ENCODE peak calls at places on chromosomes 13 and 19, in four cellular contexts. C is H1, E is HepG2, Q is K562. R is an unnamed sample.

GRCh38 chr13:101144808-101145419 is 271.4 kb downstream of the NALCN start:
- DNase-seq in C (no peak), E (peak; percentile 38), Q (peak; percentile 28), R (peak; percentile 50)

GRCh38 chr13:113667771-113668490 is 912 bp downstream of the GRK1 start:
- DNase-seq in C (no peak), E (no peak), Q (no peak), R (no peak)

GRCh38 chr13:39684531-39685137 is 29.2 kb downstream of the COG6 start:
- DNase-seq in C (no peak), E (peak; percentile 31), Q (no peak), R (peak; percentile 28)

GRCh38 chr13:52599037-52599852 is 43.0 kb upstream of the HNRNPA1L2 start:
- DNase-seq in C (no peak), E (no peak), Q (no peak), R (no peak)

GRCh38 chr13:43058836-43059235 is 35.5 kb downstream of the DNAJC15 start:
- DNase-seq in C (no peak), E (no peak), Q (no peak), R (no peak)

GRCh38 chr19:1296575-1297271 is 11.1 kb downstream of the EFNA2 start:
- DNase-seq in C (no peak), E (no peak), Q (no peak), R (no peak)

GRCh38 chr13:93862259-93862658 is 617.2 kb downstream of the DCT start:
- DNase-seq in C (no peak), E (no peak), Q (no peak), R (no peak)

GRCh38 chr19:48959341-48960239 is 4.9 kb downstream of the BAX start:
- DNase-seq in C (no peak), E (no peak), Q (no peak), R (peak; percentile 55)

GRCh38 chr19:4403005-4403761 is 743 bp downstream of the CHAF1A start:
- DNase-seq in C (no peak), E (no peak), Q (no peak), R (peak; percentile 11)

GRCh38 chr13:70249332-70250064 is 141.2 kb upstream of the KLHL1 start:
- DNase-seq in C (peak; percentile 38), E (peak; percentile 87), Q (no peak), R (no peak)

GRCh38 chr13:33611016-33611805 is 206.7 kb upstream of the RFC3 start:
- DNase-seq in C (no peak), E (peak; percentile 83), Q (no peak), R (no peak)

GRCh38 chr19:40650749-40651305 is 39.6 kb downstream of the NUMBL start:
- DNase-seq in C (no peak), E (no peak), Q (no peak), R (no peak)

GRCh38 chr13:95480131-95480545 is 72.4 kb upstream of the CLDN10 start:
- DNase-seq in C (no peak), E (no peak), Q (no peak), R (no peak)

GRCh38 chr19:46970815-46971214 is 48.8 kb upstream of the NPAS1 start:
- DNase-seq in C (no peak), E (no peak), Q (no peak), R (no peak)

GRCh38 chr19:15421726-15422260 is 3.0 kb upstream of the AKAP8L start:
- DNase-seq in C (no peak), E (no peak), Q (no peak), R (no peak)

GRCh38 chr13:94344126-94344863 is 135.2 kb downstream of the DCT start:
- DNase-seq in C (peak; percentile 15), E (peak; percentile 46), Q (no peak), R (no peak)

GRCh38 chr13:67075239-67075638 is 154.9 kb downstream of the PCDH9 start:
- DNase-seq in C (no peak), E (no peak), Q (no peak), R (peak; percentile 50)

GRCh38 chr19:33631628-33631995 is 9.9 kb downstream of the CHST8 start:
- DNase-seq in C (no peak), E (no peak), Q (no peak), R (no peak)

GRCh38 chr13:40362502-40362901 is 303.9 kb downstream of the FOXO1 start:
- DNase-seq in C (no peak), E (no peak), Q (no peak), R (no peak)

GRCh38 chr19:43624933-43625332 is 5.5 kb upstream of the ZNF428 start:
- DNase-seq in C (no peak), E (no peak), Q (peak; percentile 88), R (peak; percentile 49)

GRCh38 chr19:41218615-41219507 is at the start of gene AXL:
- DNase-seq in C (peak; percentile 78), E (peak; percentile 25), Q (peak; percentile 48), R (peak; percentile 90)

DNA sequence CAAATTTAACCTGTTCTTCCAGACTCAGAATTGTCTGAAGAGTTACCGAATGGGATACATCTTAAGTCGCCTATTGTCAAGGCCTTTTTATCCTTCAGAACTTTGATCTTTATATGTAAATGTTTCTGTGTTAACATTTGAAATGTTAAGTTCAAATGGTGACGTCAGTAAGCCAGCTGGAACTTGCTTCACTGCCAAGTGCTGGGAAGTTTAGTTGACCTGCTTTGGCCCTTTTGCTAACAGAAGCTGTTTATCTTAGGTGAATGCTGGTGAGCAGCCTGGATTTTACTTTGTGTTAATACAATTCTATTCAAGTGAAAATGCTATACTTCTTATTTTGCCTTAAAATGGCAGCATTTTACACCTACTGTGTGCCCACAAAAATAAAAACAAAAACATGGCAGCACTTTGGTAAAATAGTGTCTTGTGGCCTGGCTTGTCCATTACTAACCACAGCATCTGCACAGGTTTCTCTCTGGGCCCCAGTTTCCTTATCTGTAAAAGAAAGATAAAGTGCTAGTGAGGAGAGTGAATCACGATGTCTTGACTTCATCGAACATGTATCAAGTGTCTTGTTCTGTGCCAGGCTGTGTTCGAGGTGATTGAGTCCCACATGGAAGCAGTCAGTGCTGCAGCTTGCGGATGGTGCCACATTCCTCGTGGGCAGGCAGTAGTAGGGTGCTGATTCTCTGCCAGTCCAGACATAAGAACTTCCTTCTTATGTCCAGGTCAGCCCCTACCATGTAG is 2.2 kb downstream of the NAXD start:
- DNase-seq in C (no peak), E (peak; percentile 43), Q (no peak), R (no peak)
- TF ChIP-seq MAX in C (no peak), E (no peak), Q (no peak), R (no peak)

GRCh38 chr19:9721861-9722260 is 46.7 kb downstream of the ZNF846 start:
- DNase-seq in C (no peak), E (no peak), Q (no peak), R (no peak)
- TF ChIP-seq RNF2 in C (no peak), E (no peak), Q (no peak), R (no peak)

DNA sequence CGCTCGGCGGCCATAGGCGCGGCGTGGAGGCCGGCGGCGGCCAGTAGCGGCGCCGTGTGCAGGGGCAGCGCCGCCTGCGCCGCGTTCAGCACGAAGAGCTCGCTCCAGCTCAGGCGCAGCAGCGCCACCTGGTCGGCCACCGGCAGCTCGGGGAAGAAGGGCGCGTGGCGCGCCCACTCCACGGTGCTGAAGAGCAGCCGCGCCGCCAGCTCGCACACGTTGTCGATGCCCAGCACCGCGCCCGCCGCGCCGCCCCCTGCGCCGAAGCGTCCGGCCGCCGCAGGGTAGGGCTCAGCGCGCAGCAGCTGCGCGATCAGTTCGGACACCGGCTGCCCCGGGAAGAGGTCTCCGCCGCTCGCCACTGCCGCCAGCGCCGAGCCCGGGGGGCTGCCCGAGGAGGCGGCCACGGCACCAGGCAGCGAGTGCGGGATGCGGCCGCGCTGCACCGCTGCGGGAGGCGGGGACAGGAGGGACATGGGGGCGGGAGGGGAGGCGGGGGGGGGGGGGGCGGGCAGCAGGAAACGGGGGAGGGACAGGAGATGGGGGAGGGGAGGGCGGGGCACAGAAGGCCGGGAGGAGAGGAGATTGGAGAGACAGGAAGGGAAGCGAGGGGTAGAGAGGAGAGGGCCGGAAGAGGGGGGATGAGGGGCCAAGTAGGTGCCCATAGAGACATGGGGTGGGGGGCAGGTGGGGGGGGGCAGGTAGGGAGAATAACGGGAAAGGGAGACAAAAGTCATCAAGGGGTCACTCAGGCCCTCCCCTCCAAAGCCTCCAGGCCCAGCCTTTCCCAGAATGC is 9.8 kb downstream of the OCEL1 start:
- DNase-seq in C (no peak), E (no peak), Q (peak; percentile 85), R (peak; percentile 88)
- TF ChIP-seq MAX in C (no peak), E (no peak), Q (peak; percentile 93), R (peak; percentile 64)

DNA sequence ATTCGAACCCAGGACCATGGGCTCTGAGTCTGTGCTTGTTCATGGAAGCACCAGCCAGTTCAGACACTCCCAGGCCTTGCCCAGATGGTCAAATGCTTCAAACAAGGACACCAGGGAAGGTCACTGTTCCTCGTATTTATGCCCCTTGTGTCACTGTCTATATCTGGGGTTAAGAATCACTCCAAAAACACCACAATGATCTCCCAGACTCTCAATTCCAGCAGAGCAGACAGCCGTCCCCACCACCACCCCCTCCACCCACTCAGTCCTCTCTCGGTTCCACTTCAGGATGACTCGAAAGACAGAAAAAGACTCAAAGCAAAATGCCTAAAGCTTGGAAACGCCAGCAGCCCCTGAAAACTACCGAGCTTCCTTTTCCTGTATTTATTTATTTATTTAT is 79.0 kb downstream of the INSR start:
- DNase-seq in C (no peak), E (no peak), Q (no peak), R (no peak)
- TF ChIP-seq RNF2 in C (no peak), E (no peak), Q (no peak), R (no peak)

R was measured in A549.